ENCODE peak calls at places on chromosomes 11 and 22, in nine cellular contexts. One of them, this sample, is unnamed. For H3K4me1, the result is how much of the 10 kb centered on the place peaks cover.

GRCh38 chr11:68968306-68969255 is 12.2 kb downstream of the MRGPRD start:
- DNase-seq in IMR-90: no peak
- DNase-seq in pancreas: no peak
- DNase-seq in mucosa of descending colon: peak
- DNase-seq in sigmoid colon: peak
- DNase-seq in heart right ventricle: no peak
- DNase-seq in left ventricle myocardium inferior: no peak
- DNase-seq in tibial artery: no peak
- DNase-seq in suprapubic skin: peak
- DNase-seq in this sample: no peak

GRCh38 chr22:38657248-38657909 is 941 bp downstream of the CBY1 start:
- DNase-seq in IMR-90: no peak
- DNase-seq in pancreas: no peak
- DNase-seq in mucosa of descending colon: peak
- DNase-seq in sigmoid colon: no peak
- DNase-seq in heart right ventricle: no peak
- DNase-seq in left ventricle myocardium inferior: no peak
- DNase-seq in tibial artery: no peak
- DNase-seq in suprapubic skin: no peak
- DNase-seq in this sample: peak

GRCh38 chr22:44668190-44668885 is 33.7 kb upstream of the PRR5 start:
- DNase-seq in IMR-90: no peak
- DNase-seq in pancreas: no peak
- DNase-seq in mucosa of descending colon: peak
- DNase-seq in sigmoid colon: peak
- DNase-seq in heart right ventricle: peak
- DNase-seq in left ventricle myocardium inferior: no peak
- DNase-seq in tibial artery: no peak
- DNase-seq in suprapubic skin: no peak
- DNase-seq in this sample: no peak

GRCh38 chr11:122478986-122479385 is 176.5 kb upstream of the UBASH3B start:
- DNase-seq in IMR-90: no peak
- DNase-seq in pancreas: no peak
- DNase-seq in mucosa of descending colon: no peak
- DNase-seq in sigmoid colon: no peak
- DNase-seq in heart right ventricle: no peak
- DNase-seq in left ventricle myocardium inferior: no peak
- DNase-seq in tibial artery: no peak
- DNase-seq in suprapubic skin: no peak
- DNase-seq in this sample: no peak

GRCh38 chr22:28015676-28016601 is 96.9 kb upstream of the PITPNB start:
- DNase-seq in IMR-90: no peak
- DNase-seq in pancreas: no peak
- DNase-seq in mucosa of descending colon: peak
- DNase-seq in sigmoid colon: peak
- DNase-seq in heart right ventricle: no peak
- DNase-seq in left ventricle myocardium inferior: peak
- DNase-seq in tibial artery: peak
- DNase-seq in suprapubic skin: peak
- DNase-seq in this sample: no peak

GRCh38 chr11:112195906-112196305 is 20.6 kb downstream of the BCO2 start:
- DNase-seq in IMR-90: no peak
- DNase-seq in pancreas: no peak
- DNase-seq in mucosa of descending colon: no peak
- DNase-seq in sigmoid colon: no peak
- DNase-seq in heart right ventricle: no peak
- DNase-seq in left ventricle myocardium inferior: no peak
- DNase-seq in tibial artery: no peak
- DNase-seq in suprapubic skin: no peak
- DNase-seq in this sample: no peak

GRCh38 chr11:62401356-62401755 is 17.5 kb upstream of the SCGB1A1 start:
- DNase-seq in IMR-90: no peak
- DNase-seq in pancreas: peak
- DNase-seq in mucosa of descending colon: no peak
- DNase-seq in sigmoid colon: no peak
- DNase-seq in heart right ventricle: no peak
- DNase-seq in left ventricle myocardium inferior: no peak
- DNase-seq in tibial artery: no peak
- DNase-seq in suprapubic skin: no peak
- DNase-seq in this sample: no peak

GRCh38 chr11:8281266-8281665 is 17.6 kb upstream of the LMO1 start:
- DNase-seq in IMR-90: no peak
- DNase-seq in pancreas: no peak
- DNase-seq in mucosa of descending colon: no peak
- DNase-seq in sigmoid colon: peak
- DNase-seq in heart right ventricle: no peak
- DNase-seq in left ventricle myocardium inferior: no peak
- DNase-seq in tibial artery: no peak
- DNase-seq in suprapubic skin: no peak
- DNase-seq in this sample: no peak

GRCh38 chr11:44275961-44276550 is 33.9 kb downstream of the ALX4 start:
- DNase-seq in IMR-90: no peak
- DNase-seq in pancreas: no peak
- DNase-seq in mucosa of descending colon: no peak
- DNase-seq in sigmoid colon: peak
- DNase-seq in heart right ventricle: no peak
- DNase-seq in left ventricle myocardium inferior: no peak
- DNase-seq in tibial artery: no peak
- DNase-seq in suprapubic skin: peak
- DNase-seq in this sample: no peak

GRCh38 chr11:2725367-2726300 is 25.8 kb upstream of the KCNQ1OT1 start:
- DNase-seq in IMR-90: peak
- DNase-seq in pancreas: no peak
- DNase-seq in mucosa of descending colon: no peak
- DNase-seq in sigmoid colon: peak
- DNase-seq in heart right ventricle: peak
- DNase-seq in left ventricle myocardium inferior: peak
- DNase-seq in tibial artery: peak
- DNase-seq in suprapubic skin: no peak
- DNase-seq in this sample: no peak

GRCh38 chr11:18802381-18803257 is 11.0 kb upstream of the PTPN5 start:
- DNase-seq in IMR-90: peak
- DNase-seq in pancreas: no peak
- DNase-seq in mucosa of descending colon: no peak
- DNase-seq in sigmoid colon: no peak
- DNase-seq in heart right ventricle: no peak
- DNase-seq in left ventricle myocardium inferior: no peak
- DNase-seq in tibial artery: peak
- DNase-seq in suprapubic skin: no peak
- DNase-seq in this sample: peak

GRCh38 chr11:83602116-83602515 is 315.9 kb upstream of the CCDC90B start:
- DNase-seq in IMR-90: no peak
- DNase-seq in pancreas: no peak
- DNase-seq in mucosa of descending colon: no peak
- DNase-seq in sigmoid colon: no peak
- DNase-seq in heart right ventricle: no peak
- DNase-seq in left ventricle myocardium inferior: no peak
- DNase-seq in tibial artery: no peak
- DNase-seq in suprapubic skin: no peak
- DNase-seq in this sample: no peak

GRCh38 chr11:114134870-114135269 is 75.4 kb downstream of the ZBTB16 start:
- DNase-seq in IMR-90: peak
- DNase-seq in pancreas: no peak
- DNase-seq in mucosa of descending colon: no peak
- DNase-seq in sigmoid colon: no peak
- DNase-seq in heart right ventricle: no peak
- DNase-seq in left ventricle myocardium inferior: no peak
- DNase-seq in tibial artery: peak
- DNase-seq in suprapubic skin: no peak
- DNase-seq in this sample: no peak

DNA sequence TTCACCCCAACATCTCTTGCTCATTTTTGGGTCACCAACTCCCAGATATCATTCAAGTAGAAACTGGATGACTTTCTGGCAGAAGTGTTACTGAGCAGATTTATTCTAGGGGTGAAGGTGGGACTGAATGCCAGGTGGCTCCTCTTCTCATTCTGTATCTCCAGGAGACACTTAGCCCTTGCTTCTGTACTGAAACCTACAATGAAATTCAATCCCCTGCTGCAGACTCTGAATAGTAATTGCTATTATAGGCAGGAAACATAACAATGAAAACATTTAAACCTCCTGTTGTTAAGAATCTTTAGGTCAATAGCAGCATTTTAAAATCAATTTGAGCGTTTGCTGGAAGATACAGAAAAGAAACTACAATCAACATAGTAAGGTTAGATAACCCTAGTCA is 879.4 kb upstream of the TENM4 start:
- DNase-seq in IMR-90: no peak
- DNase-seq in pancreas: no peak
- DNase-seq in mucosa of descending colon: no peak
- DNase-seq in sigmoid colon: no peak
- DNase-seq in heart right ventricle: no peak
- DNase-seq in left ventricle myocardium inferior: no peak
- DNase-seq in tibial artery: no peak
- DNase-seq in suprapubic skin: no peak
- DNase-seq in this sample: no peak
- H3K4me3 ChIP-seq in IMR-90: no peak
- H3K4me3 ChIP-seq in pancreas: no peak
- H3K4me3 ChIP-seq in mucosa of descending colon: no peak
- H3K4me3 ChIP-seq in sigmoid colon: no peak
- H3K4me3 ChIP-seq in heart right ventricle: no peak
- H3K4me3 ChIP-seq in left ventricle myocardium inferior: no peak
- H3K4me3 ChIP-seq in tibial artery: no peak
- H3K4me3 ChIP-seq in suprapubic skin: no peak
- H3K4me3 ChIP-seq in this sample: no peak

GRCh38 chr22:20094158-20094807 is 14.2 kb downstream of the DGCR8 start:
- DNase-seq in IMR-90: no peak
- DNase-seq in pancreas: no peak
- DNase-seq in mucosa of descending colon: peak
- DNase-seq in sigmoid colon: no peak
- DNase-seq in heart right ventricle: no peak
- DNase-seq in left ventricle myocardium inferior: no peak
- DNase-seq in tibial artery: no peak
- DNase-seq in suprapubic skin: no peak
- DNase-seq in this sample: no peak
- TF ChIP-seq CTCF in IMR-90: no peak
- TF ChIP-seq CTCF in pancreas: no peak
- TF ChIP-seq CTCF in mucosa of descending colon: no peak
- TF ChIP-seq CTCF in sigmoid colon: no peak
- TF ChIP-seq CTCF in heart right ventricle: no peak
- TF ChIP-seq CTCF in left ventricle myocardium inferior: no peak
- TF ChIP-seq CTCF in tibial artery: no peak
- TF ChIP-seq CTCF in suprapubic skin: no peak
- TF ChIP-seq CTCF in this sample: no peak

GRCh38 chr22:42645341-42645937 is 3.8 kb downstream of the CYB5R3 start:
- DNase-seq in IMR-90: no peak
- DNase-seq in pancreas: no peak
- DNase-seq in mucosa of descending colon: peak
- DNase-seq in sigmoid colon: no peak
- DNase-seq in heart right ventricle: no peak
- DNase-seq in left ventricle myocardium inferior: peak
- DNase-seq in tibial artery: no peak
- DNase-seq in suprapubic skin: no peak
- DNase-seq in this sample: no peak

GRCh38 chr22:42646569-42647525 is 2.3 kb downstream of the CYB5R3 start:
- DNase-seq in IMR-90: no peak
- DNase-seq in pancreas: peak
- DNase-seq in mucosa of descending colon: peak
- DNase-seq in sigmoid colon: no peak
- DNase-seq in heart right ventricle: peak
- DNase-seq in left ventricle myocardium inferior: peak
- DNase-seq in tibial artery: no peak
- DNase-seq in suprapubic skin: no peak
- DNase-seq in this sample: peak

GRCh38 chr22:42648017-42648367 is 1.2 kb downstream of the CYB5R3 start:
- DNase-seq in IMR-90: no peak
- DNase-seq in pancreas: no peak
- DNase-seq in mucosa of descending colon: no peak
- DNase-seq in sigmoid colon: no peak
- DNase-seq in heart right ventricle: no peak
- DNase-seq in left ventricle myocardium inferior: no peak
- DNase-seq in tibial artery: no peak
- DNase-seq in suprapubic skin: no peak
- DNase-seq in this sample: no peak

GRCh38 chr22:42644422-42645340 is 4.3 kb upstream of the ATP5MGL start:
- DNase-seq in IMR-90: no peak
- DNase-seq in pancreas: peak
- DNase-seq in mucosa of descending colon: peak
- DNase-seq in sigmoid colon: peak
- DNase-seq in heart right ventricle: peak
- DNase-seq in left ventricle myocardium inferior: peak
- DNase-seq in tibial artery: peak
- DNase-seq in suprapubic skin: no peak
- DNase-seq in this sample: no peak

DNA sequence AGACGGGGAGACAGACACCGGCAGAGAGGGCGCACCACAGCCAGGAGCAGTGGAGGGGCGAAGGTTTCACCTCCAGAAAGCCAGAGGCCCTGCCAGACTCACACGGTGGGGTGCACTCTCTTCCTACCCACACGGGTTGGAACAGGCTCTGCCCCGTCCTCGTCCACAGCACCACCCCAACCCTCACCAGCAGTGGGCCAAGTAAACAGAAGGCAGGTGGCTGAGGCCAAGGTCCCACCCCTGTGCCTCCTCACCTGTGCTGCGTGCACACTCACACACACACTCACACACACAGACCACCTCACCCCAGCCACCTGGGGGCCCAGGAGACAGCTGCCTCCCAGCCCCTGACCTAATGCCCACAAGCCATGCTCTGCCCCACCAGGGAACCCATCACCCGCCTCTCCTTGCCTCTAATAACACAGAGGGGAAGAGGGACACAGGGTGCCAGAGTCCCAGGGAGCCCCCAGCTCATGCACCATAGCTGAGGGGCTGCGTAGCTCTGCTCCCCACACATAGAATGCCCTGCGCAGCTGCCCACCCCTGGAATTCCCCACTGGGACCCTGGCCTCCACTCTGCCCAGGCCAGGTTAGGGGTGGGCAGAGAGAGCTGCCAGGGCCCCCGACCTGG is 3.1 kb downstream of the CYB5R3 start:
- DNase-seq in IMR-90: no peak
- DNase-seq in pancreas: peak
- DNase-seq in mucosa of descending colon: peak
- DNase-seq in sigmoid colon: no peak
- DNase-seq in heart right ventricle: no peak
- DNase-seq in left ventricle myocardium inferior: no peak
- DNase-seq in tibial artery: no peak
- DNase-seq in suprapubic skin: no peak
- DNase-seq in this sample: peak
- H3K4me1 ChIP-seq in IMR-90: under half
- H3K4me1 ChIP-seq in pancreas: under half
- H3K4me1 ChIP-seq in mucosa of descending colon: half or more
- H3K4me1 ChIP-seq in sigmoid colon: half or more
- H3K4me1 ChIP-seq in heart right ventricle: half or more
- H3K4me1 ChIP-seq in left ventricle myocardium inferior: half or more
- H3K4me1 ChIP-seq in tibial artery: half or more
- H3K4me1 ChIP-seq in suprapubic skin: half or more
- H3K4me1 ChIP-seq in this sample: under half

GRCh38 chr11:33377852-33378385 is 120.7 kb downstream of the HIPK3 start:
- DNase-seq in IMR-90: peak
- DNase-seq in pancreas: no peak
- DNase-seq in mucosa of descending colon: no peak
- DNase-seq in sigmoid colon: no peak
- DNase-seq in heart right ventricle: no peak
- DNase-seq in left ventricle myocardium inferior: no peak
- DNase-seq in tibial artery: no peak
- DNase-seq in suprapubic skin: no peak
- DNase-seq in this sample: no peak
- H3K4me3 ChIP-seq in IMR-90: no peak
- H3K4me3 ChIP-seq in pancreas: no peak
- H3K4me3 ChIP-seq in mucosa of descending colon: no peak
- H3K4me3 ChIP-seq in sigmoid colon: no peak
- H3K4me3 ChIP-seq in heart right ventricle: no peak
- H3K4me3 ChIP-seq in left ventricle myocardium inferior: no peak
- H3K4me3 ChIP-seq in tibial artery: no peak
- H3K4me3 ChIP-seq in suprapubic skin: no peak
- H3K4me3 ChIP-seq in this sample: no peak

This sample was measured in colonic mucosa.